ENCODE peak calls at places on chromosome 1, in six cellular contexts. F is Right ventricle myocardium inferior; J is NAMALWA; H is activated naive CD8-positive, alpha-beta T cell treated with anti-CD3 and anti-CD28 coated beads, Interleukin-2, amount 50 U/mL, for 24 hours; D is neural crest cell; E is mucosa of gallbladder. M is an unnamed sample.

GRCh38 chr1:45721207-45721606 is 29.2 kb downstream of the IPP start:
- DNase-seq in J (no peak), E (no peak), H (no peak), D (no peak), F (no peak), M (no peak)

GRCh38 chr1:179824265-179824664 is 53.3 kb downstream of the TOR1AIP2 start:
- DNase-seq in J (no peak), E (no peak), F (no peak), D (no peak), H (no peak), M (peak)

GRCh38 chr1:20110679-20111078 is 8.7 kb downstream of the PLA2G2D start:
- DNase-seq in D (no peak), H (no peak), F (no peak), J (no peak), E (peak), M (no peak)

GRCh38 chr1:108817016-108817415 is 39.9 kb downstream of the AKNAD1 start:
- DNase-seq in E (no peak), J (no peak), D (peak), H (no peak), F (no peak), M (peak)

GRCh38 chr1:234970371-234970730 is 158.3 kb downstream of the TOMM20 start:
- DNase-seq in F (no peak), E (no peak), H (no peak), D (no peak), J (no peak), M (no peak)

GRCh38 chr1:207825719-207826556 is 74.1 kb downstream of the CD46 start:
- DNase-seq in J (peak), F (peak), E (peak), H (peak), D (no peak), M (peak)

GRCh38 chr1:200415693-200416593 is 6.1 kb upstream of the ZNF281 start:
- DNase-seq in J (no peak), E (peak), F (no peak), D (no peak), H (no peak), M (peak)

GRCh38 chr1:43422995-43423671 is 30.6 kb downstream of the HYI start:
- DNase-seq in F (no peak), D (no peak), E (no peak), H (no peak), J (no peak), M (no peak)

GRCh38 chr1:26234644-26235384 is 814 bp downstream of the CEP85 start:
- DNase-seq in J (peak), E (no peak), H (peak), F (no peak), D (no peak), M (no peak)

GRCh38 chr1:57367945-57368344 is 55.9 kb downstream of the DAB1 start:
- DNase-seq in D (no peak), H (no peak), E (no peak), F (no peak), J (no peak), M (no peak)

GRCh38 chr1:185565314-185565713 is 168.9 kb upstream of the HMCN1 start:
- DNase-seq in J (no peak), H (no peak), E (no peak), F (no peak), D (no peak), M (no peak)

GRCh38 chr1:65510961-65511360 is 90.5 kb downstream of the LEPR start:
- DNase-seq in F (no peak), E (no peak), D (no peak), H (no peak), J (no peak), M (no peak)

GRCh38 chr1:94017155-94017829 is 103.7 kb downstream of the ABCA4 start:
- DNase-seq in H (no peak), D (no peak), E (no peak), J (no peak), F (no peak), M (no peak)